ENCODE peak calls at places on chromosomes 5 and 9, in ten cellular contexts. T is A549; K is Peyer's patch; X is CD4-positive, CD25-positive, alpha-beta regulatory T cell; M is CD8-positive, alpha-beta T cell; R is kidney; Q is GM06990; U is CD8-positive, alpha-beta memory T cell; G is tibial nerve; Z is GM12865. D is an unnamed sample.

GRCh38 chr9:136437430-136437829 is 2.2 kb downstream of the INPP5E start:
- DNase-seq in R (peak), Z (no peak), M (no peak), Q (no peak), T (no peak), U (no peak), X (no peak), K (no peak), G (no peak), D (no peak)

GRCh38 chr9:33166263-33167083 is 663 bp downstream of the B4GALT1 start:
- DNase-seq in U (no peak), T (peak), X (no peak), K (peak), Z (peak), R (no peak), M (no peak), G (no peak), Q (peak), D (no peak)

GRCh38 chr9:88236531-88237453 is 98.5 kb upstream of the SPATA31C2 start:
- DNase-seq in X (no peak), M (no peak), U (no peak), K (no peak), G (peak), Q (no peak), R (no peak), T (no peak), Z (no peak), D (no peak)

GRCh38 chr5:126526493-126526892 is 68.5 kb downstream of the ALDH7A1 start:
- DNase-seq in Z (no peak), G (no peak), T (no peak), R (no peak), Q (no peak), U (no peak), M (no peak), X (no peak), K (no peak), D (no peak)

GRCh38 chr5:45336464-45336863 is 359.7 kb downstream of the HCN1 start:
- DNase-seq in G (no peak), K (no peak), T (no peak), U (no peak), R (no peak), X (no peak), Z (no peak), M (no peak), Q (no peak), D (no peak)

GRCh38 chr9:3858961-3859360 is 333.2 kb upstream of the RFX3 start:
- DNase-seq in K (no peak), M (no peak), T (peak), R (no peak), X (no peak), G (no peak), U (no peak), Q (no peak), Z (no peak), D (no peak)

GRCh38 chr5:37615184-37615583 is 224.7 kb downstream of the GDNF start:
- DNase-seq in K (no peak), M (no peak), G (no peak), Q (no peak), U (no peak), T (no peak), X (no peak), R (no peak), Z (no peak), D (no peak)

GRCh38 chr5:174046558-174046957 is 1.1 kb downstream of the NSG2 start:
- DNase-seq in Z (no peak), Q (no peak), T (no peak), G (no peak), K (no peak), U (no peak), M (no peak), R (no peak), X (no peak), D (no peak)

GRCh38 chr5:9523090-9523813 is 22.6 kb downstream of the SEMA5A start:
- DNase-seq in G (no peak), U (no peak), Q (no peak), X (no peak), K (no peak), M (no peak), R (no peak), T (no peak), Z (no peak), D (no peak)

GRCh38 chr5:174355208-174355612 is 309.7 kb downstream of the NSG2 start:
- DNase-seq in U (no peak), G (no peak), T (no peak), Q (no peak), M (no peak), R (no peak), Z (no peak), X (no peak), K (no peak), D (no peak)

GRCh38 chr5:123035320-123035949 is 1.1 kb downstream of the PPIC start:
- DNase-seq in Z (peak), U (no peak), K (peak), Q (peak), M (no peak), R (peak), X (no peak), G (no peak), T (peak), D (no peak)

GRCh38 chr5:179788193-179788854 is 5.5 kb upstream of the LTC4S start:
- DNase-seq in K (no peak), X (no peak), Z (no peak), M (no peak), Q (no peak), U (no peak), G (no peak), T (no peak), R (no peak), D (no peak)

GRCh38 chr5:82341325-82341724 is 63.2 kb upstream of the RPS23 start:
- DNase-seq in Q (no peak), Z (no peak), G (no peak), M (no peak), T (no peak), K (no peak), R (no peak), X (no peak), U (no peak), D (peak)

GRCh38 chr5:91464886-91465646 is 81.9 kb upstream of the ARRDC3 start:
- DNase-seq in Z (no peak), T (no peak), Q (no peak), U (no peak), G (no peak), M (no peak), R (no peak), K (no peak), X (no peak), D (no peak)

GRCh38 chr5:6261668-6262067 is 116.7 kb downstream of the MED10 start:
- DNase-seq in T (no peak), R (no peak), X (no peak), Q (no peak), G (no peak), K (no peak), M (no peak), Z (no peak), U (no peak), D (no peak)
- H3K4me3 ChIP-seq in T (no peak), R (no peak), X (no peak), Q (no peak), G (no peak), K (no peak), M (no peak), Z (no peak), U (no peak), D (no peak)

GRCh38 chr9:131399972-131400371 is 6.1 kb downstream of the PRRC2B start:
- DNase-seq in K (no peak), U (no peak), G (no peak), M (no peak), R (peak), T (no peak), Z (no peak), Q (no peak), X (no peak), D (no peak)

GRCh38 chr9:131397100-131397790 is 3.4 kb downstream of the PRRC2B start:
- DNase-seq in U (no peak), Z (peak), T (no peak), X (no peak), G (no peak), R (peak), Q (no peak), K (no peak), M (no peak), D (no peak)

GRCh38 chr9:131396626-131397025 is 2.7 kb downstream of the PRRC2B start:
- DNase-seq in K (no peak), T (no peak), Q (no peak), R (peak), X (no peak), U (no peak), Z (no peak), G (no peak), M (no peak), D (no peak)

GRCh38 chr9:131395745-131396479 is 2.0 kb downstream of the PRRC2B start:
- DNase-seq in R (peak), K (no peak), Q (no peak), Z (no peak), T (no peak), M (no peak), X (no peak), G (no peak), U (no peak), D (no peak)

GRCh38 chr9:131398204-131398603 is 4.3 kb downstream of the PRRC2B start:
- DNase-seq in G (no peak), Z (peak), X (peak), U (peak), T (no peak), Q (peak), K (no peak), M (peak), R (no peak), D (peak)
- H3K4me3 ChIP-seq in G (no peak), Z (peak), X (peak), U (peak), T (no peak), Q (peak), K (no peak), M (peak), R (peak), D (peak)

DNA sequence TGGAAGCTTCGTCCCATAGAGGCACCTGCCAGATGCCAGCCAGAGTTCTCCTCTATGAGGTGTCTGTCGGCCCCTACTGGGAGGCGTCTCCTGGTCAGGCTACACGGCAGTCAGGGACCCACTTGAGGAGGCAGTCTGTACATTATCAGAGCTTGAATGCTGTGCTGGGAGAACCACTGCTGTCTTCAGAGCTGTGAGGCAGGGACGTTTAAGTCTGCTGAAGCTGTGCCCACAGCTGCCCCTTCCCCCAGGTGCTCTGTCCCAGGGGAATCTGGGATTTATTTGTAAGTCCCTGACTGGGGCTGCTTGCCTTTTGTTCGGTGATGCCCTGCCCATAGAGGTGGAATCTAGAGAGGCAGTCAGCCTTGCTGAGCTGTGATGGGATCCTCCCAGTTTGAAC is 70.8 kb downstream of the NDUFS4 start:
- DNase-seq in X (no peak), K (no peak), M (no peak), G (no peak), U (peak), T (no peak), R (no peak), Q (no peak), Z (no peak), D (no peak)
- H3K4me3 ChIP-seq in X (no peak), K (no peak), M (no peak), G (no peak), U (no peak), T (no peak), R (no peak), Q (no peak), Z (no peak), D (no peak)

GRCh38 chr5:22710660-22711059 is 142.5 kb downstream of the CDH12 start:
- DNase-seq in T (no peak), Z (no peak), K (no peak), G (no peak), R (no peak), X (no peak), M (no peak), Q (no peak), U (no peak), D (no peak)
- H3K4me3 ChIP-seq in T (no peak), Z (no peak), K (no peak), G (no peak), R (no peak), X (no peak), M (no peak), Q (no peak), U (no peak), D (no peak)

GRCh38 chr5:72210913-72211670 is 103.8 kb downstream of the MAP1B start:
- DNase-seq in X (no peak), G (peak), K (no peak), M (no peak), Q (no peak), Z (no peak), T (peak), U (no peak), R (peak), D (no peak)
- H3K4me3 ChIP-seq in X (no peak), G (no peak), K (no peak), M (no peak), Q (no peak), Z (no peak), T (no peak), U (no peak), R (no peak), D (no peak)

GRCh38 chr9:5435912-5436311 is 1.8 kb downstream of the PLGRKT start:
- DNase-seq in U (no peak), R (no peak), Q (no peak), T (no peak), K (no peak), Z (no peak), M (no peak), X (no peak), G (no peak), D (no peak)

GRCh38 chr9:5437254-5438216 is at the start of gene PLGRKT:
- DNase-seq in K (peak), M (peak), G (peak), X (peak), Q (peak), T (peak), Z (peak), U (peak), R (peak), D (peak)

GRCh38 chr9:5440426-5440825 is 2.7 kb upstream of the PLGRKT start:
- DNase-seq in Q (no peak), Z (no peak), T (no peak), U (no peak), X (no peak), R (no peak), G (no peak), M (no peak), K (no peak), D (no peak)

GRCh38 chr9:5438301-5439162 is 807 bp upstream of the PLGRKT start:
- DNase-seq in K (no peak), M (no peak), Q (peak), X (no peak), T (no peak), U (peak), Z (peak), G (no peak), R (peak), D (no peak)

GRCh38 chr9:5436441-5436840 is 1.3 kb downstream of the PLGRKT start:
- DNase-seq in T (no peak), U (no peak), R (no peak), X (no peak), Z (no peak), Q (no peak), K (no peak), M (no peak), G (no peak), D (no peak)
- H3K4me3 ChIP-seq in T (peak), U (peak), R (peak), X (peak), Z (peak), Q (peak), K (no peak), M (no peak), G (no peak), D (no peak)

GRCh38 chr9:5041390-5042115 is 56.5 kb downstream of the JAK2 start:
- DNase-seq in K (no peak), Q (peak), X (no peak), Z (no peak), M (no peak), T (no peak), R (peak), U (no peak), G (no peak), D (no peak)

GRCh38 chr9:5043381-5043780 is 58.3 kb downstream of the JAK2 start:
- DNase-seq in X (no peak), R (no peak), Z (no peak), U (no peak), K (no peak), T (no peak), M (no peak), G (no peak), Q (no peak), D (no peak)

GRCh38 chr9:5042661-5043178 is 57.6 kb downstream of the JAK2 start:
- DNase-seq in M (no peak), T (no peak), Q (peak), U (no peak), G (no peak), X (peak), R (peak), Z (no peak), K (no peak), D (no peak)

GRCh38 chr9:5044160-5044559 is 59.1 kb downstream of the JAK2 start:
- DNase-seq in Z (no peak), M (no peak), K (no peak), G (no peak), Q (no peak), X (no peak), R (no peak), T (no peak), U (no peak), D (no peak)

DNA sequence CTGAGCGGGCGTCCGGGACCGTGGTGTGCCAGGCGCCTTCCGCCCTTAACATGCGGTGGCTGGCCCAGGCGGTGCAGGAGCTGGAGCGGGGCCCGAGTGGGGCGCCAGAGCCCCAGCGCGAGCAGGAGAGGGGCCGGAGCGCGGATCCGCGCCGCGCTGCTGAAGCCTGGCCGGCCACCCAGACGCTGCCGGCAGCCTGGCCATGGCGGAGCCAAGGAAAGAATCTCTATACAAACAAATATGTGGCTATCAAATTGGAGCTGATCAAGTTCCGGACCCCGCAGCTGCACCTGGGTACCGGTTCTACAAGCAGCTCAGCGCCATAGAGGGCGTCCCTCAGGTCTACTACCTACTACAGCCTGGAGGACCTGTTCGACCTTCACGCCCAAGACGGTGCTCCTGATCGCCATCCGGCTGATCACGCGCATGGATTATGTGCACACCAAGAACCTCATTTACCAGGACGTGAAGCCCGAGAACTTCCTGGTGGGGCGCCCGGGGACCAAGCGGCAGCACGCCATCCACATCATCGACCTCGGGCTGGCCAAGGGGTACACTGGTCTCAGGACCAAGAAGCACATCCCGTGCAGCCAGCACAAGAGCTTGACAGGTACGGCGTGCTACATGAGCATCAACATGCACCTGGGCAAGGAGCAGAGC is 55.8 kb downstream of the JAK2 start:
- DNase-seq in R (peak), Q (peak), X (no peak), U (no peak), T (no peak), Z (no peak), G (no peak), K (no peak), M (no peak), D (no peak)
- H3K4me3 ChIP-seq in R (no peak), Q (no peak), X (no peak), U (no peak), T (no peak), Z (no peak), G (no peak), K (no peak), M (no peak), D (no peak)

DNA sequence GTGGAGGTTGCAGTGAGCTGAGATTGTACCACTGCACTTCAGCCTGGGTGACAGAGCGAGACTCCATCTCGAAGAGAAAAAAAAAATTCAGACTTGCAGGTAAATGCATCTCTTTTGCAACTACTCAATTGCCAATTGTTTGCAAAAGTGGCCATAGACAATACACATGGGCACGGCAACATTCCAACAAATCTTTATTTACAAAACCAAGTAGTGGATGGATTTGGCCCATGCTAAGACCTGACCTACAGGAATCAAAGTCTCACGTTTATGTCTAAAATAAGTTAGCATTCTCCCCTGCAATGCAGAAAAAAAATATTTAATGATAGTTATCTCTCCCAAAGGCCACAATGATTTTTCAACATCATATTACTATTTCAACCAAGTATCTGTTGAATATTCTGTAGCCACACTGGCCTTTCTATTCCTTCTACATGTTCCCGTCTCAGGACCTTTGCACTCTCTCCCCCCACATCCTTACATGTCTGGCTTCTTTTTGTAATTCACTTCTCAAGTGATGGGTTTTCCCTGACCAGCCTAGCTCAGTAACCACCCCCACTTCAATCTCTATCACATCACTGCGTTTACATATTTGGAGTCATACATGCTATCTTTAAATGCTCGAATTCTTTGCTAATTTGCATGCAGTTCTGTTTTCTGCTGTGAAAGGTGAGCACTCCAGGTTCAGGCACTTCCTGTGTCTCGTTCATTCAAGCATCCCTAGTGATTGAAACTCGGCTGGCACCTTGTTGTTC is 54.2 kb downstream of the FNBP1 start:
- DNase-seq in Q (peak), M (no peak), T (no peak), U (no peak), G (no peak), Z (peak), R (no peak), K (no peak), X (no peak), D (no peak)
- H3K4me3 ChIP-seq in Q (no peak), M (no peak), T (no peak), U (no peak), G (no peak), Z (peak), R (no peak), K (no peak), X (peak), D (no peak)

GRCh38 chr5:22500521-22500920 is 352.6 kb downstream of the CDH12 start:
- DNase-seq in M (no peak), T (no peak), Q (no peak), X (no peak), K (no peak), R (no peak), G (no peak), U (no peak), Z (no peak), D (no peak)
- H3K4me3 ChIP-seq in M (no peak), T (no peak), Q (no peak), X (no peak), K (no peak), R (no peak), G (no peak), U (no peak), Z (no peak), D (no peak)

DNA sequence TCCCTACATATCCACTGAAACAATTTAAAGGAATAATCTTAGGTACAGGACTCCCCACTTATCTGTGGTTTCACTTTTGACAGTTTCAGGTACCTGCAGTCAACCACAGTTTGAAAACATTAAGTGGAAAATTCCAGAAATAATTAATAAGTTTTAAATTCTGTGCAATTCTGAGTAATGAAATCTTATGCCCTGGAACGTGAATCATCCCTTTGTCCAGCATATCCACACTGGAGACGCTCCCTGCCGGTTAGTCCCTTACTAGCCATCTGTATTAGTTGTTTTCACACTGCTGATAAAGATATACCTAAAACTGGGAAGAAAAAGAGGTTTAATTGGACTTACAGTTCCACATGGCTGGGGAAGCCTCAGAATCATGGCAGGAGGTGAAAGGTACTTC is 80.6 kb downstream of the NR3C1 start:
- DNase-seq in M (no peak), G (no peak), K (no peak), Z (no peak), U (no peak), X (no peak), R (no peak), Q (no peak), T (no peak), D (no peak)
- H3K4me3 ChIP-seq in M (no peak), G (no peak), K (no peak), Z (no peak), U (no peak), X (no peak), R (no peak), Q (no peak), T (no peak), D (no peak)

D was measured in Jurkat, Clone E6-1.